ENCODE peak calls at places on chromosomes 7 and 10, in four cellular contexts. L, X, S and I are unnamed samples.

GRCh38 chr10:100993986-100994708 is 5.5 kb upstream of the LZTS2 start:
- DNase-seq in L (no peak), S (peak), X (peak), I (no peak)

GRCh38 chr7:55081067-55081853 is 62.4 kb downstream of the EGFR start:
- DNase-seq in S (no peak), X (peak), L (no peak), I (no peak)

GRCh38 chr7:8149222-8149621 is 112.7 kb downstream of the ICA1 start:
- DNase-seq in X (no peak), L (no peak), S (no peak), I (no peak)

GRCh38 chr10:26550774-26551526 is 112.8 kb downstream of the APBB1IP start:
- DNase-seq in X (no peak), S (peak), L (peak), I (peak)

GRCh38 chr10:110358869-110359629 is 54.3 kb upstream of the SMNDC1 start:
- DNase-seq in S (no peak), X (no peak), L (no peak), I (peak)

GRCh38 chr7:151469281-151469680 is 29.3 kb upstream of the CRYGN start:
- DNase-seq in L (no peak), S (no peak), X (no peak), I (no peak)

GRCh38 chr7:117110480-117111315 is 157.4 kb downstream of the ST7 start:
- DNase-seq in X (peak), S (no peak), L (no peak), I (no peak)

GRCh38 chr10:72038458-72039001 is 49.8 kb downstream of the SPOCK2 start:
- DNase-seq in X (no peak), S (peak), L (peak), I (no peak)

GRCh38 chr10:32141018-32141807 is 85.0 kb upstream of the KIF5B start:
- DNase-seq in X (no peak), L (no peak), S (no peak), I (no peak)

GRCh38 chr10:17026686-17027485 is 102.7 kb downstream of the CUBN start:
- DNase-seq in L (no peak), X (no peak), S (no peak), I (no peak)

GRCh38 chr7:29327455-29327854 is 132.9 kb downstream of the CHN2 start:
- DNase-seq in L (no peak), S (no peak), X (no peak), I (no peak)

GRCh38 chr7:136023134-136023869 is 46.1 kb upstream of the MTPN start:
- DNase-seq in S (no peak), L (no peak), X (no peak), I (no peak)

GRCh38 chr7:113875224-113875623 is 43.6 kb downstream of the PPP1R3A start:
- DNase-seq in X (no peak), L (no peak), S (no peak), I (no peak)

GRCh38 chr10:117365612-117366011 is 9.6 kb downstream of the PDZD8 start:
- DNase-seq in L (no peak), S (no peak), X (no peak), I (no peak)

GRCh38 chr10:100155936-100156335 is 29.9 kb downstream of the ERLIN1 start:
- DNase-seq in S (no peak), X (no peak), L (no peak), I (no peak)

GRCh38 chr10:20890009-20890408 is 7.1 kb downstream of the NEBL start:
- DNase-seq in L (no peak), X (no peak), S (no peak), I (no peak)

GRCh38 chr7:97174308-97174707 is 56.8 kb downstream of the SDHAF3 start:
- DNase-seq in S (no peak), L (no peak), X (no peak), I (no peak)

GRCh38 chr7:106372595-106373318 is 88.0 kb upstream of the NAMPT start:
- DNase-seq in X (no peak), L (no peak), S (no peak), I (no peak)

GRCh38 chr10:91117496-91117895 is 103.0 kb upstream of the PCGF5 start:
- DNase-seq in X (no peak), L (no peak), S (no peak), I (no peak)

GRCh38 chr7:115289966-115290365 is 368.1 kb downstream of the MDFIC start:
- DNase-seq in L (no peak), S (no peak), X (no peak), I (no peak)

GRCh38 chr10:86265236-86265876 is 101.2 kb downstream of the GRID1 start:
- DNase-seq in S (no peak), L (no peak), X (peak), I (no peak)

GRCh38 chr10:103885617-103886016 is 30.2 kb upstream of the SH3PXD2A start:
- DNase-seq in S (no peak), X (no peak), L (no peak), I (no peak)

GRCh38 chr10:120538091-120538490 is 81.1 kb downstream of the PLPP4 start:
- DNase-seq in L (no peak), S (no peak), X (no peak), I (no peak)

GRCh38 chr7:134612197-134612596 is 34.5 kb upstream of the BPGM start:
- DNase-seq in L (no peak), S (no peak), X (no peak), I (no peak)

GRCh38 chr10:44647877-44648542 is 263.1 kb upstream of the CXCL12 start:
- DNase-seq in S (no peak), X (no peak), L (no peak), I (no peak)

GRCh38 chr10:77296534-77297369 is 340.9 kb downstream of the KCNMA1 start:
- DNase-seq in X (no peak), S (no peak), L (no peak), I (no peak)

GRCh38 chr7:65250697-65251395 is 122.8 kb upstream of the ZNF92 start:
- DNase-seq in L (no peak), X (no peak), S (no peak), I (no peak)

GRCh38 chr7:21850531-21851285 is 95.0 kb downstream of the CDCA7L start:
- DNase-seq in S (no peak), L (no peak), X (no peak), I (no peak)

GRCh38 chr10:86083664-86084175 is 282.9 kb downstream of the GRID1 start:
- DNase-seq in X (no peak), L (no peak), S (no peak), I (no peak)

GRCh38 chr7:110418651-110419270 is 672.2 kb upstream of the LRRN3 start:
- DNase-seq in S (no peak), L (no peak), X (no peak), I (no peak)

GRCh38 chr10:75596930-75597629 is 165.7 kb downstream of the LRMDA start:
- DNase-seq in L (no peak), S (no peak), X (no peak), I (no peak)

GRCh38 chr7:37424532-37424931 is 24.1 kb downstream of the ELMO1 start:
- DNase-seq in L (no peak), X (no peak), S (no peak), I (no peak)

GRCh38 chr10:30463944-30464451 is 30.0 kb downstream of the MAP3K8 start:
- DNase-seq in S (no peak), X (no peak), L (no peak), I (no peak)

GRCh38 chr7:38398725-38399321 is 125.4 kb upstream of the TARP start:
- DNase-seq in X (peak), S (peak), L (peak), I (peak)

GRCh38 chr10:132400547-132401151 is 3.6 kb downstream of the PWWP2B start:
- DNase-seq in L (no peak), S (no peak), X (no peak), I (no peak)

GRCh38 chr10:48207853-48208252 is 66.6 kb downstream of the FRMPD2 start:
- DNase-seq in L (no peak), X (no peak), S (no peak), I (no peak)
- TF ChIP-seq FOXJ3 in L (no peak), X (no peak), S (no peak), I (no peak)

GRCh38 chr7:130096243-130096827 is 26.0 kb downstream of the KLHDC10 start:
- DNase-seq in L (no peak), X (no peak), S (peak), I (no peak)

GRCh38 chr7:130092598-130092997 is 22.3 kb downstream of the KLHDC10 start:
- DNase-seq in X (no peak), S (no peak), L (no peak), I (no peak)

GRCh38 chr7:130099331-130099730 is 29.0 kb downstream of the KLHDC10 start:
- DNase-seq in X (no peak), S (no peak), L (no peak), I (no peak)

GRCh38 chr7:130091999-130092398 is 21.7 kb downstream of the KLHDC10 start:
- DNase-seq in L (no peak), X (no peak), S (no peak), I (no peak)

DNA sequence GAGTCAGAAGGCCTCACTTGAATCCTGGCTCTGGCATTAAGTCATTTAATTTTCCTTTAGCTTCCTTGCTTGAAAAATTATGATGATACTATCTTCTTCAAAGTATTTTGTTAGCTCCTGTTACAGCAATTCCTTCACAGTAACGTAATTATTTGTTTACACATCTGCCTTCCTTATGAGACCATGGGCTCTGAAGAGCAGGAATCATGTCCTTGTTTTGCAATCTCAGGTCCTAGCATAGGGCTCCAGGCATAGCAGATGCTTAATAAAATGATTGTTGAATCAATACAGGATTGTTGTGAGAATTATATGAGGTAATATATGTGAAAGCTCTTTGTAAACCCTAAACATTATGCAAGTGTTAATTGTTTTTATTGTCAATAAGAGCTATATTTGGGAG is 25.5 kb downstream of the KLHDC10 start:
- DNase-seq in S (no peak), L (no peak), X (no peak), I (no peak)
- TF ChIP-seq FOXJ3 in S (no peak), L (no peak), X (no peak), I (no peak)

GRCh38 chr10:63819753-63820347 is 298.6 kb downstream of the REEP3 start:
- DNase-seq in L (peak), S (peak), X (peak), I (peak)
- TF ChIP-seq FOXJ3 in L (no peak), S (no peak), X (no peak), I (no peak)

GRCh38 chr7:157073949-157074624 is 63.6 kb upstream of the MNX1 start:
- DNase-seq in L (no peak), S (no peak), X (no peak), I (no peak)
- TF ChIP-seq FOXJ3 in L (no peak), S (no peak), X (no peak), I (no peak)

GRCh38 chr7:111470898-111471297 is 91.4 kb downstream of the IMMP2L start:
- DNase-seq in L (no peak), X (no peak), S (no peak), I (no peak)
- TF ChIP-seq FOXJ3 in L (no peak), X (no peak), S (no peak), I (no peak)

GRCh38 chr10:48324580-48324979 is 18.1 kb downstream of the MAPK8 start:
- DNase-seq in S (no peak), X (no peak), L (no peak), I (no peak)
- TF ChIP-seq FOXJ3 in S (no peak), X (no peak), L (no peak), I (no peak)

DNA sequence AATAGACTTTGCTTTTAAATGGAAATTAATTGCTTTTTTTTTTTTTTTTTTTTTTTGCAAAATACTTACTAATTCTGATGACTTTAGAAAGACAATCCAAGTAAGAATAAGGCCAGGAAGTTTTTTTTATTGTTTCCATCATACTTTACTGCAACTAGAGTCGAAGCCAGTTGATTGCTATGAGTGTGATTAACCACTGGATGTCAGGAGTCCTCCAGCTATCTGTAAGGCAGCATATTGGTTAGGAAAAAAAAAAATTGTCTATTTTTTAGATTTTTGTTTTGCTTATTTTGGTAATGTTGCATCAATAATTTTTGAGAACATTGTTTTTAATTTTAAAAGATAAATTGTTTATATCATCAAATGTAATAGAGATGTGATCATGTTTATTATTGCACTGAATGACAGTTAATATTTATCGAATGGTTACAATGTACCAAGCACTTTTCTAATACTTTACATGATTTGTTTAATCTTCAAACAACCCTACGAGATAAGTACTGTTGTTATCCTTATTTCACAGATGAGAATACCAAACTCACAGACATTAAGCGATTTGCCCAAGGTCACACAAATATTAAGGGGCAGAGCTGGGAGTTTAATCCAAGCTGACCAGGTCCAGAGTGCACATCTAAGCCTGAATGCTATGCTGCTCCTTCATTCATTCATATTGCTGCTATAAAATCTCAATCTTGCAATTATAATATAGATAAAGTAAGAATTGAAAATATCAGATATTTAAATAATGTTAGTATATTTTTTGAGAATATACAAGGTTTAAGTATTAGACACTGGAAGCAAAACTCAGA is 19.9 kb upstream of the LMOD2 start:
- DNase-seq in L (peak), S (peak), X (peak), I (no peak)
- TF ChIP-seq FOXJ3 in L (no peak), S (no peak), X (no peak), I (no peak)